ENCODE peak calls at places on chromosomes 12 and 14, in nine cellular contexts. One of them, this sample, is unnamed.

GRCh38 chr12:92010368-92010767 is 135.3 kb downstream of the BTG1 start:
- DNase-seq in thyroid gland: no peak
- DNase-seq in neural crest cell: no peak
- DNase-seq in lung: no peak
- DNase-seq in ovary: no peak
- DNase-seq in suprapubic skin: no peak
- DNase-seq in IMR-90: no peak
- DNase-seq in choroid plexus epithelial cell: no peak
- DNase-seq in GM23338: no peak
- DNase-seq in this sample: no peak

GRCh38 chr12:109999983-110000505 is 814 bp downstream of the ANKRD13A start:
- DNase-seq in ovary: peak
- DNase-seq in thyroid gland: peak
- DNase-seq in neural crest cell: no peak
- DNase-seq in suprapubic skin: no peak
- DNase-seq in GM23338: peak
- DNase-seq in lung: peak
- DNase-seq in IMR-90: no peak
- DNase-seq in choroid plexus epithelial cell: peak
- DNase-seq in this sample: no peak

GRCh38 chr12:52561880-52562449 is 9.0 kb upstream of the KRT71 start:
- DNase-seq in IMR-90: no peak
- DNase-seq in choroid plexus epithelial cell: peak
- DNase-seq in neural crest cell: no peak
- DNase-seq in ovary: no peak
- DNase-seq in GM23338: peak
- DNase-seq in lung: peak
- DNase-seq in thyroid gland: peak
- DNase-seq in suprapubic skin: no peak
- DNase-seq in this sample: no peak

GRCh38 chr14:20215196-20215595 is 8.3 kb upstream of the OR11H6 start:
- DNase-seq in lung: no peak
- DNase-seq in neural crest cell: no peak
- DNase-seq in IMR-90: no peak
- DNase-seq in GM23338: no peak
- DNase-seq in thyroid gland: no peak
- DNase-seq in choroid plexus epithelial cell: peak
- DNase-seq in ovary: no peak
- DNase-seq in suprapubic skin: no peak
- DNase-seq in this sample: no peak

GRCh38 chr12:92136883-92137582 is 8.6 kb downstream of the BTG1 start:
- DNase-seq in IMR-90: peak
- DNase-seq in ovary: no peak
- DNase-seq in suprapubic skin: no peak
- DNase-seq in GM23338: peak
- DNase-seq in thyroid gland: no peak
- DNase-seq in neural crest cell: no peak
- DNase-seq in choroid plexus epithelial cell: peak
- DNase-seq in lung: no peak
- DNase-seq in this sample: no peak

GRCh38 chr12:101653503-101653902 is 43.9 kb upstream of the CHPT1 start:
- DNase-seq in suprapubic skin: no peak
- DNase-seq in choroid plexus epithelial cell: no peak
- DNase-seq in neural crest cell: no peak
- DNase-seq in IMR-90: no peak
- DNase-seq in GM23338: peak
- DNase-seq in ovary: no peak
- DNase-seq in lung: no peak
- DNase-seq in thyroid gland: no peak
- DNase-seq in this sample: no peak

GRCh38 chr12:49698619-49699545 is 8.3 kb downstream of the FMNL3 start:
- DNase-seq in lung: no peak
- DNase-seq in GM23338: peak
- DNase-seq in neural crest cell: no peak
- DNase-seq in ovary: no peak
- DNase-seq in thyroid gland: peak
- DNase-seq in choroid plexus epithelial cell: peak
- DNase-seq in suprapubic skin: no peak
- DNase-seq in IMR-90: peak
- DNase-seq in this sample: no peak

GRCh38 chr12:10853746-10854145 is 4.5 kb upstream of the PRR4 start:
- DNase-seq in IMR-90: no peak
- DNase-seq in GM23338: no peak
- DNase-seq in thyroid gland: no peak
- DNase-seq in suprapubic skin: no peak
- DNase-seq in choroid plexus epithelial cell: no peak
- DNase-seq in neural crest cell: no peak
- DNase-seq in ovary: no peak
- DNase-seq in lung: no peak
- DNase-seq in this sample: no peak

GRCh38 chr12:121198949-121199348 is 11.0 kb upstream of the P2RX4 start:
- DNase-seq in ovary: no peak
- DNase-seq in IMR-90: no peak
- DNase-seq in lung: no peak
- DNase-seq in neural crest cell: no peak
- DNase-seq in choroid plexus epithelial cell: no peak
- DNase-seq in suprapubic skin: no peak
- DNase-seq in GM23338: no peak
- DNase-seq in thyroid gland: no peak
- DNase-seq in this sample: no peak

GRCh38 chr12:11959117-11959823 is 111.5 kb upstream of the BCL2L14 start:
- DNase-seq in GM23338: no peak
- DNase-seq in suprapubic skin: no peak
- DNase-seq in lung: no peak
- DNase-seq in IMR-90: peak
- DNase-seq in neural crest cell: no peak
- DNase-seq in choroid plexus epithelial cell: peak
- DNase-seq in ovary: no peak
- DNase-seq in thyroid gland: peak
- DNase-seq in this sample: no peak

GRCh38 chr12:4037747-4038312 is 164.6 kb upstream of the PARP11 start:
- DNase-seq in thyroid gland: peak
- DNase-seq in choroid plexus epithelial cell: peak
- DNase-seq in suprapubic skin: no peak
- DNase-seq in lung: peak
- DNase-seq in GM23338: peak
- DNase-seq in IMR-90: peak
- DNase-seq in ovary: peak
- DNase-seq in neural crest cell: peak
- DNase-seq in this sample: peak

GRCh38 chr12:126069549-126070165 is 1004.4 kb downstream of the AACS start:
- DNase-seq in GM23338: peak
- DNase-seq in ovary: no peak
- DNase-seq in lung: peak
- DNase-seq in choroid plexus epithelial cell: peak
- DNase-seq in thyroid gland: peak
- DNase-seq in suprapubic skin: no peak
- DNase-seq in IMR-90: peak
- DNase-seq in neural crest cell: peak
- DNase-seq in this sample: peak

GRCh38 chr12:3036901-3037600 is 40.1 kb upstream of the TSPAN9 start:
- DNase-seq in ovary: no peak
- DNase-seq in lung: no peak
- DNase-seq in thyroid gland: no peak
- DNase-seq in suprapubic skin: no peak
- DNase-seq in IMR-90: no peak
- DNase-seq in choroid plexus epithelial cell: no peak
- DNase-seq in neural crest cell: no peak
- DNase-seq in GM23338: no peak
- DNase-seq in this sample: no peak

GRCh38 chr12:87311206-87311605 is 718.0 kb downstream of the C12orf50 start:
- DNase-seq in ovary: no peak
- DNase-seq in suprapubic skin: no peak
- DNase-seq in GM23338: no peak
- DNase-seq in lung: no peak
- DNase-seq in choroid plexus epithelial cell: peak
- DNase-seq in IMR-90: peak
- DNase-seq in thyroid gland: no peak
- DNase-seq in neural crest cell: no peak
- DNase-seq in this sample: no peak

GRCh38 chr14:101814869-101815268 is 53.4 kb downstream of the PPP2R5C start:
- DNase-seq in IMR-90: no peak
- DNase-seq in GM23338: no peak
- DNase-seq in suprapubic skin: no peak
- DNase-seq in neural crest cell: no peak
- DNase-seq in ovary: no peak
- DNase-seq in thyroid gland: no peak
- DNase-seq in choroid plexus epithelial cell: no peak
- DNase-seq in lung: no peak
- DNase-seq in this sample: no peak

GRCh38 chr14:65412881-65413738 is 580 bp downstream of the FUT8 start:
- DNase-seq in GM23338: peak
- DNase-seq in thyroid gland: peak
- DNase-seq in neural crest cell: peak
- DNase-seq in suprapubic skin: peak
- DNase-seq in IMR-90: peak
- DNase-seq in ovary: no peak
- DNase-seq in lung: peak
- DNase-seq in choroid plexus epithelial cell: peak
- DNase-seq in this sample: no peak

GRCh38 chr12:40692617-40693502 is 621 bp downstream of the CNTN1 start:
- DNase-seq in lung: peak
- DNase-seq in choroid plexus epithelial cell: no peak
- DNase-seq in thyroid gland: peak
- DNase-seq in ovary: peak
- DNase-seq in IMR-90: no peak
- DNase-seq in neural crest cell: peak
- DNase-seq in suprapubic skin: peak
- DNase-seq in GM23338: peak
- DNase-seq in this sample: peak

GRCh38 chr14:73795974-73796373 is 55.7 kb upstream of the PTGR2 start:
- DNase-seq in IMR-90: peak
- DNase-seq in neural crest cell: no peak
- DNase-seq in GM23338: no peak
- DNase-seq in choroid plexus epithelial cell: peak
- DNase-seq in suprapubic skin: no peak
- DNase-seq in lung: no peak
- DNase-seq in thyroid gland: no peak
- DNase-seq in ovary: no peak
- DNase-seq in this sample: no peak

DNA sequence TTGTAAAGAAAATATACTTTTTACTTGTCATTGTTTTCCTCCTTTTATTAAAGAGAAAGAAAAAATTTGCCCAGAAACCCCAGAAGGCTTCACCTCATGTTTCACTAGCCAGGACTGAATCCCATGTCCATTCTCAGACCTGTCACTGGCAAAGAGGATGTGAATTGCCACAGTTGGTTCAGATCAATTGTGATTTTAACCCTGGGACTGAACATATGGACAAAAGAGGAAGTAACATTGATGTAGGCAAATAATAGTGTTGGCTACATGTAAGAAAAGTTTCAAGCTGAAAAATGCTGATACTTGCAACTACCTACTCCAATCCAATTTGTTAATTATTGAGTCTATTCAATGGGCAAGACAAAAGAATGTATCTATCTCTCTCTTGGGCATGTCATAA is 8.6 kb upstream of the CCDC196 start:
- DNase-seq in choroid plexus epithelial cell: no peak
- DNase-seq in ovary: no peak
- DNase-seq in suprapubic skin: no peak
- DNase-seq in neural crest cell: no peak
- DNase-seq in GM23338: no peak
- DNase-seq in lung: no peak
- DNase-seq in thyroid gland: no peak
- DNase-seq in IMR-90: no peak
- DNase-seq in this sample: no peak
- TF ChIP-seq CTCF in choroid plexus epithelial cell: no peak
- TF ChIP-seq CTCF in ovary: no peak
- TF ChIP-seq CTCF in suprapubic skin: no peak
- TF ChIP-seq CTCF in neural crest cell: no peak
- TF ChIP-seq CTCF in GM23338: no peak
- TF ChIP-seq CTCF in lung: no peak
- TF ChIP-seq CTCF in thyroid gland: no peak
- TF ChIP-seq CTCF in IMR-90: no peak
- TF ChIP-seq CTCF in this sample: no peak

DNA sequence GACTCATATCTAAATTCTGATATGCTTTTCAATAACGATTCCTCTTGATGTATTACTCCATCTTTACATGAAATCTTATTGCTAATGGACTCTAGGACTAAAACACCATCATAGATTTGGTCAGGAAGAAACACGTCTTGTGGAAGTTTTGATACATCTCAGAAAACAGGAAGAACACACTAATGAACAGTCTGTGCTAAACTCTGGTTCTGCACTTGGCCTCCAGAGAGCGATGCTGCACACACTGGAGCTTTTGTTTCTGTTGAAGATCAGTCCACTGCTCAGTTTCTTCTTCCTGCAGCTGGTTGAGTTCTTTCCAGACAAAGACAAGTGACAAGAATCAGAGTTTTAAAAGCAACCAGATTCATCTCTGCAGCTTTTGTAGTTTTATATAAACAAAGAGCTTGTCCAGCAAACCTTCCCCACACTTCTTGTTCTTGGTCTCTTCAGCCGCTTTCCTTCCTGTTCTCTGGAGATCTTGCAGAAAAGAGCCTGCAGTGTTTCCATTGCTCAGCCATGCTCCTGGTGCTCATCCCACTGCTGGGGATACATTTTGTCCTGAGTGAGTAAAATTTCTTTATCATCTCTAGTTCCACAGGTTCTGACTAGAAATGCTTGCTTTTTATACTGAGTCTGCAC is 229.1 kb upstream of the OR4E1 start:
- DNase-seq in IMR-90: no peak
- DNase-seq in GM23338: no peak
- DNase-seq in ovary: no peak
- DNase-seq in thyroid gland: no peak
- DNase-seq in choroid plexus epithelial cell: peak
- DNase-seq in lung: no peak
- DNase-seq in suprapubic skin: no peak
- DNase-seq in neural crest cell: peak
- DNase-seq in this sample: no peak
- TF ChIP-seq CTCF in IMR-90: peak
- TF ChIP-seq CTCF in GM23338: peak
- TF ChIP-seq CTCF in ovary: no peak
- TF ChIP-seq CTCF in thyroid gland: no peak
- TF ChIP-seq CTCF in choroid plexus epithelial cell: peak
- TF ChIP-seq CTCF in lung: no peak
- TF ChIP-seq CTCF in suprapubic skin: no peak
- TF ChIP-seq CTCF in neural crest cell: peak
- TF ChIP-seq CTCF in this sample: no peak

DNA sequence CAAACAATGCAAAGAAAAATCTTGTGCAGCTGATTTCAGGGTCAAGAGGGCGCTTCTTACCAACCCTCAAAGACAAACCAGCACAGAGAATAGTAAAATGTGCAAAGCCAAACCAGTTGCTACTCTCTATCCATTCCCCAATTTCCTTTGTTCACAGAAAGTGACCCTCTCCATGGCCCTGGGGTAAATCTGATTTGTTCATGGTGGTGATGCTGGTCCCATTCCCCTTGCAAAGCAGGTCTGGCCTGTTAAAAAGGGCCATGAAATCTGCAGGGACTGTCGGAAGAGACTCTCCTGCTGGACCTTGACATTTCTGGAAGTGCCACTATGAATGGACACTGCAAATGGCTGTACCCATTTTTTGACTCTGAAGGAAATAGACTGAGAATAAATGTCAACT is 113.5 kb downstream of the HMGA2 start:
- DNase-seq in IMR-90: no peak
- DNase-seq in choroid plexus epithelial cell: no peak
- DNase-seq in ovary: no peak
- DNase-seq in lung: no peak
- DNase-seq in GM23338: no peak
- DNase-seq in suprapubic skin: no peak
- DNase-seq in thyroid gland: no peak
- DNase-seq in neural crest cell: no peak
- DNase-seq in this sample: no peak
- TF ChIP-seq CTCF in IMR-90: no peak
- TF ChIP-seq CTCF in choroid plexus epithelial cell: no peak
- TF ChIP-seq CTCF in ovary: no peak
- TF ChIP-seq CTCF in lung: no peak
- TF ChIP-seq CTCF in GM23338: no peak
- TF ChIP-seq CTCF in suprapubic skin: no peak
- TF ChIP-seq CTCF in thyroid gland: no peak
- TF ChIP-seq CTCF in neural crest cell: no peak
- TF ChIP-seq CTCF in this sample: no peak

GRCh38 chr12:54725233-54725843 is 77.2 kb upstream of the DCD start:
- DNase-seq in neural crest cell: no peak
- DNase-seq in GM23338: peak
- DNase-seq in ovary: no peak
- DNase-seq in thyroid gland: no peak
- DNase-seq in IMR-90: no peak
- DNase-seq in choroid plexus epithelial cell: peak
- DNase-seq in lung: no peak
- DNase-seq in suprapubic skin: no peak
- DNase-seq in this sample: no peak
- TF ChIP-seq CTCF in neural crest cell: peak
- TF ChIP-seq CTCF in GM23338: peak
- TF ChIP-seq CTCF in ovary: no peak
- TF ChIP-seq CTCF in thyroid gland: no peak
- TF ChIP-seq CTCF in IMR-90: peak
- TF ChIP-seq CTCF in choroid plexus epithelial cell: peak
- TF ChIP-seq CTCF in lung: no peak
- TF ChIP-seq CTCF in suprapubic skin: no peak
- TF ChIP-seq CTCF in this sample: no peak

This sample was measured in omental fat pad.